ENCODE peak calls at places on chromosomes 16 and 17, in nine cellular contexts. O is H1, T is PC-9, V is endothelial cell of umbilical vein, X is OCI-LY7, P is fibroblast of lung, M is SK-N-SH, G is HepG2, U is mammary epithelial cell. W is an unnamed sample.

GRCh38 chr17:382644-383533 is 30.3 kb upstream of the RPH3AL start:
- DNase-seq in O (no peak), T (no peak), V (no peak), X (no peak), P (peak; percentile 56), M (peak; percentile 73), G (peak; percentile 65), U (no peak), W (peak; percentile 92)

GRCh38 chr17:59851431-59852375 is 41.0 kb downstream of the TUBD1 start:
- DNase-seq in O (no peak), T (no peak), V (no peak), X (no peak), P (peak; percentile 88), M (no peak), G (no peak), U (peak; percentile 52), W (no peak)

GRCh38 chr16:4369006-4369766 is 2.5 kb upstream of the VASN start:
- DNase-seq in O (no peak), T (peak; percentile 88), V (no peak), X (no peak), P (no peak), M (peak; percentile 82), G (no peak), U (peak; percentile 81), W (no peak)

GRCh38 chr17:39935896-39936295 is 8.4 kb downstream of the LRRC3C start:
- DNase-seq in O (no peak), T (no peak), V (no peak), X (no peak), P (peak; percentile 29), M (no peak), G (no peak), U (no peak), W (no peak)

GRCh38 chr16:11682655-11683096 is 14.4 kb downstream of the SNN start:
- DNase-seq in O (no peak), T (no peak), V (no peak), X (no peak), P (peak; percentile 98), M (no peak), G (no peak), U (peak; percentile 88), W (no peak)

GRCh38 chr16:83701494-83701893 is 106.3 kb upstream of the HSBP1 start:
- DNase-seq in O (no peak), T (no peak), V (peak; percentile 21), X (peak; percentile 23), P (peak; percentile 51), M (no peak), G (peak; percentile 33), U (peak; percentile 25), W (peak; percentile 90)

GRCh38 chr17:67265620-67266019 is 20.6 kb upstream of the HELZ start:
- DNase-seq in O (no peak), T (no peak), V (no peak), X (no peak), P (no peak), M (peak; percentile 59), G (no peak), U (no peak), W (no peak)

GRCh38 chr17:78130080-78130438 is 512 bp upstream of the TMC8 start:
- DNase-seq in O (no peak), T (no peak), V (no peak), X (peak; percentile 40), P (no peak), M (no peak), G (no peak), U (no peak), W (no peak)

GRCh38 chr16:86325895-86326294 is 184.4 kb upstream of the FOXF1 start:
- DNase-seq in O (no peak), T (no peak), V (no peak), X (no peak), P (no peak), M (no peak), G (no peak), U (no peak), W (no peak)

GRCh38 chr16:86334062-86334461 is 176.3 kb upstream of the FOXF1 start:
- DNase-seq in O (no peak), T (no peak), V (no peak), X (no peak), P (no peak), M (no peak), G (no peak), U (no peak), W (no peak)

GRCh38 chr16:86325360-86325759 is 185.0 kb upstream of the FOXF1 start:
- DNase-seq in O (no peak), T (no peak), V (no peak), X (no peak), P (no peak), M (no peak), G (no peak), U (no peak), W (no peak)

GRCh38 chr16:86335266-86336172 is 174.8 kb upstream of the FOXF1 start:
- DNase-seq in O (no peak), T (no peak), V (no peak), X (no peak), P (no peak), M (no peak), G (no peak), U (no peak), W (no peak)

DNA sequence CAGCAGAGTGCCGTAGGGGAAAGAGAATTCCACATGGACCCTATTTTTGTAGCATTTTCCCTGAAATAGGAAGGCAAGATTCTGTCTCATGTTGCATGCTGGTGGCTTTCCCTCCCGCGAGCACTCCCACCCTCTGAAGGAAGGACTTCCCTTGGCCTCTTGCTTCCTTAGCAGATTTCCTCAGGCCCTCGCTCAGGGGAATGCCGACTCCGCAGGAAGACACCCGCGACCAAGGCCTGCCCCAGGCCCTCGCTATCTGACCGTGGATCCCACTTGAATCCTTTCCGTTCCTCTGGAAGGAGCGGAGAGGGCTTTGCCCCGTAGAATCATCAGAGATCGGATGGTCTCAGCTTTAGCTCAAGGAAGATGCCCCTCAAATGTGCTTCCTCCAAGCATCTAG is 179.4 kb upstream of the FOXF1 start:
- DNase-seq in O (no peak), T (no peak), V (no peak), X (no peak), P (no peak), M (no peak), G (no peak), U (no peak), W (no peak)
- H4K20me1 ChIP-seq in O (no peaks in the 10 kb centered on the region), T (no peaks in the 10 kb centered on the region), V (no peaks in the 10 kb centered on the region), X (no peaks in the 10 kb centered on the region), P (no peaks in the 10 kb centered on the region), M (no peaks in the 10 kb centered on the region), G (no peaks in the 10 kb centered on the region), U (no peaks in the 10 kb centered on the region), W (no peaks in the 10 kb centered on the region)

GRCh38 chr16:89915303-89916232 is 3.1 kb upstream of the MC1R start:
- DNase-seq in O (no peak), T (no peak), V (no peak), X (no peak), P (no peak), M (no peak), G (peak; percentile 78), U (no peak), W (no peak)
- H4K20me1 ChIP-seq in O (peaks cover 4% of the 10 kb centered on the region), T (no peaks in the 10 kb centered on the region), V (no peaks in the 10 kb centered on the region), X (no peaks in the 10 kb centered on the region), P (no peaks in the 10 kb centered on the region), M (no peaks in the 10 kb centered on the region), G (no peaks in the 10 kb centered on the region), U (no peaks in the 10 kb centered on the region), W (no peaks in the 10 kb centered on the region)

GRCh38 chr16:85637061-85637807 is 24.1 kb downstream of the GSE1 start:
- DNase-seq in O (no peak), T (no peak), V (no peak), X (no peak), P (no peak), M (no peak), G (no peak), U (no peak), W (no peak)

GRCh38 chr16:85636234-85636812 is 23.2 kb downstream of the GSE1 start:
- DNase-seq in O (no peak), T (no peak), V (no peak), X (no peak), P (no peak), M (no peak), G (no peak), U (no peak), W (no peak)

GRCh38 chr16:85633888-85634287 is 20.8 kb downstream of the GSE1 start:
- DNase-seq in O (no peak), T (no peak), V (no peak), X (no peak), P (no peak), M (no peak), G (no peak), U (no peak), W (no peak)

GRCh38 chr16:85634747-85635544 is 21.8 kb downstream of the GSE1 start:
- DNase-seq in O (no peak), T (no peak), V (no peak), X (no peak), P (no peak), M (peak; percentile 60), G (no peak), U (no peak), W (peak; percentile 63)

DNA sequence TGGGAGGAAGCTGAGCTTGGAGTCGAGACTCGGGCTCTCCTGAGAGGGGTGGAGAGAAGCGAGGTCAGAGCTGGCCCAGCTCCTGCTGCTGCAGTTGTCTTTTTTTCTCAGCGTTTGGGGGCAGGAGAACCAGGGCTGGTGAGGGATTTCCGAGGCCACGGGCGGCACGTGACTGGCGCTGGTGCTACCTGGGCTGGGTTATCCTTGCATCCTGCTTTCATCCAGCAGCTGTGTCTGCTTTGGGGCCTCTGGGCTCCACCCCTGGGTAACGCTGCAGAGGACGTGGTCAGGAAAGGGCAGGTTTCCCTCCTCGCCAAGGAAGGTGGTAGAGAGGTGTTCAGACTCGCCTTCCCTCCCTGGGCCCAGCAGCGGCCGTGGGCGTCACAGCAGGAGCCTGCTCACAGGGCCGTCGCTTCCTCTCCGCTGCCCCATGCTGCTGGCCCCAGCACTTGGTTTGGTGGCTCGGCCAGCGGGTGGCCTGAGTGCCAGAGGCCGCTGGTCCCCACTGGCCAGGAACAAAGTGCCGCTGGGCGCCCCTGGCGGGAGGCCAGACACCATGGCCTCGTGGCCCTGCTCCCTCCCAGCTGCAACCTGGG is 22.5 kb downstream of the GSE1 start:
- DNase-seq in O (no peak), T (no peak), V (no peak), X (no peak), P (no peak), M (peak; percentile 67), G (no peak), U (peak; percentile 72), W (no peak)
- H4K20me1 ChIP-seq in O (peaks cover 70% of the 10 kb centered on the region), T (peaks cover 98% of the 10 kb centered on the region), V (no peaks in the 10 kb centered on the region), X (no peaks in the 10 kb centered on the region), P (no peaks in the 10 kb centered on the region), M (peaks cover 99% of the 10 kb centered on the region), G (peaks cover 94% of the 10 kb centered on the region), U (peaks cover 3% of the 10 kb centered on the region), W (peaks cover 49% of the 10 kb centered on the region)

GRCh38 chr17:38888842-38889241 is 19.0 kb downstream of the LASP1 start:
- DNase-seq in O (no peak), T (no peak), V (no peak), X (no peak), P (no peak), M (no peak), G (no peak), U (no peak), W (no peak)

GRCh38 chr17:38892083-38892482 is 22.2 kb downstream of the LASP1 start:
- DNase-seq in O (no peak), T (no peak), V (no peak), X (no peak), P (no peak), M (no peak), G (no peak), U (no peak), W (no peak)

GRCh38 chr17:38890410-38890746 is 20.5 kb downstream of the LASP1 start:
- DNase-seq in O (no peak), T (no peak), V (no peak), X (no peak), P (no peak), M (no peak), G (no peak), U (no peak), W (no peak)

GRCh38 chr17:38891441-38891840 is 21.6 kb downstream of the LASP1 start:
- DNase-seq in O (no peak), T (no peak), V (no peak), X (no peak), P (no peak), M (no peak), G (no peak), U (no peak), W (no peak)

GRCh38 chr17:38889745-38890409 is 20.0 kb downstream of the LASP1 start:
- DNase-seq in O (no peak), T (no peak), V (no peak), X (no peak), P (no peak), M (no peak), G (no peak), U (no peak), W (no peak)
- H4K20me1 ChIP-seq in O (peaks cover 18% of the 10 kb centered on the region), T (peaks cover 78% of the 10 kb centered on the region), V (no peaks in the 10 kb centered on the region), X (no peaks in the 10 kb centered on the region), P (no peaks in the 10 kb centered on the region), M (peaks cover 87% of the 10 kb centered on the region), G (peaks cover 30% of the 10 kb centered on the region), U (no peaks in the 10 kb centered on the region), W (peaks cover 14% of the 10 kb centered on the region)